ENCODE peak calls at places on chromosomes 7 and 10, in eight cellular contexts. One of them, this sample, is unnamed.

GRCh38 chr10:90930971-90931841 is 10.3 kb upstream of the ANKRD1 start:
- DNase-seq in lower lobe of right lung: peak; percentile 55
- DNase-seq in psoas muscle: no peak
- DNase-seq in ovary: no peak
- DNase-seq in tibial artery: peak; percentile 84
- DNase-seq in CD8-positive, alpha-beta T cell: no peak
- DNase-seq in mucosa of descending colon: no peak
- DNase-seq in IMR-90: peak; percentile 85
- DNase-seq in this sample: no peak

GRCh38 chr10:53537508-53537907 is 764.9 kb upstream of the MBL2 start:
- DNase-seq in mucosa of descending colon: no peak
- DNase-seq in IMR-90: no peak
- DNase-seq in tibial artery: no peak
- DNase-seq in psoas muscle: no peak
- DNase-seq in CD8-positive, alpha-beta T cell: no peak
- DNase-seq in ovary: no peak
- DNase-seq in lower lobe of right lung: no peak
- DNase-seq in this sample: no peak

GRCh38 chr7:149454006-149454405 is 6.9 kb downstream of the ZNF777 start:
- DNase-seq in tibial artery: no peak
- DNase-seq in CD8-positive, alpha-beta T cell: no peak
- DNase-seq in lower lobe of right lung: no peak
- DNase-seq in psoas muscle: no peak
- DNase-seq in IMR-90: no peak
- DNase-seq in mucosa of descending colon: no peak
- DNase-seq in ovary: no peak
- DNase-seq in this sample: peak; percentile 10

GRCh38 chr7:27154901-27155815 is 1.3 kb downstream of the HOXA7 start:
- DNase-seq in tibial artery: no peak
- DNase-seq in IMR-90: no peak
- DNase-seq in lower lobe of right lung: no peak
- DNase-seq in mucosa of descending colon: peak; percentile 71
- DNase-seq in psoas muscle: peak; percentile 52
- DNase-seq in ovary: no peak
- DNase-seq in CD8-positive, alpha-beta T cell: no peak
- DNase-seq in this sample: peak; percentile 60

GRCh38 chr7:45146531-45147379 is 10.8 kb upstream of the RAMP3 start:
- DNase-seq in CD8-positive, alpha-beta T cell: no peak
- DNase-seq in ovary: no peak
- DNase-seq in lower lobe of right lung: no peak
- DNase-seq in psoas muscle: peak; percentile 36
- DNase-seq in tibial artery: peak; percentile 59
- DNase-seq in IMR-90: no peak
- DNase-seq in mucosa of descending colon: no peak
- DNase-seq in this sample: no peak

GRCh38 chr7:23273141-23273599 is 26.0 kb upstream of the MALSU1 start:
- DNase-seq in CD8-positive, alpha-beta T cell: peak; percentile 81
- DNase-seq in psoas muscle: peak; percentile 92
- DNase-seq in IMR-90: peak; percentile 96
- DNase-seq in tibial artery: peak; percentile 80
- DNase-seq in ovary: peak; percentile 86
- DNase-seq in mucosa of descending colon: peak; percentile 91
- DNase-seq in lower lobe of right lung: peak; percentile 94
- DNase-seq in this sample: peak; percentile 93

GRCh38 chr10:110852255-110852896 is 19.4 kb upstream of the PDCD4 start:
- DNase-seq in mucosa of descending colon: peak; percentile 33
- DNase-seq in psoas muscle: no peak
- DNase-seq in tibial artery: no peak
- DNase-seq in ovary: no peak
- DNase-seq in CD8-positive, alpha-beta T cell: no peak
- DNase-seq in IMR-90: peak; percentile 12
- DNase-seq in lower lobe of right lung: no peak
- DNase-seq in this sample: peak; percentile 53

GRCh38 chr10:105509551-105509950 is 868.5 kb downstream of the SORCS3 start:
- DNase-seq in CD8-positive, alpha-beta T cell: no peak
- DNase-seq in lower lobe of right lung: no peak
- DNase-seq in ovary: no peak
- DNase-seq in mucosa of descending colon: no peak
- DNase-seq in tibial artery: no peak
- DNase-seq in IMR-90: no peak
- DNase-seq in psoas muscle: no peak
- DNase-seq in this sample: no peak

GRCh38 chr10:77355844-77356243 is 281.8 kb downstream of the KCNMA1 start:
- DNase-seq in ovary: no peak
- DNase-seq in mucosa of descending colon: no peak
- DNase-seq in CD8-positive, alpha-beta T cell: no peak
- DNase-seq in tibial artery: no peak
- DNase-seq in IMR-90: peak; percentile 95
- DNase-seq in psoas muscle: no peak
- DNase-seq in lower lobe of right lung: no peak
- DNase-seq in this sample: no peak

GRCh38 chr7:479115-479947 is 40.3 kb downstream of the PDGFA start:
- DNase-seq in tibial artery: peak; percentile 49
- DNase-seq in psoas muscle: peak; percentile 46
- DNase-seq in ovary: no peak
- DNase-seq in mucosa of descending colon: peak; percentile 15
- DNase-seq in CD8-positive, alpha-beta T cell: no peak
- DNase-seq in lower lobe of right lung: no peak
- DNase-seq in IMR-90: peak; percentile 19
- DNase-seq in this sample: no peak

GRCh38 chr7:130959743-130960207 is 225.8 kb upstream of the KLF14 start:
- DNase-seq in CD8-positive, alpha-beta T cell: no peak
- DNase-seq in tibial artery: no peak
- DNase-seq in psoas muscle: no peak
- DNase-seq in lower lobe of right lung: no peak
- DNase-seq in ovary: no peak
- DNase-seq in mucosa of descending colon: no peak
- DNase-seq in IMR-90: peak; percentile 85
- DNase-seq in this sample: no peak

GRCh38 chr10:27319752-27320561 is 79.4 kb upstream of the ACBD5 start:
- DNase-seq in mucosa of descending colon: peak; percentile 38
- DNase-seq in psoas muscle: peak; percentile 74
- DNase-seq in ovary: peak; percentile 17
- DNase-seq in IMR-90: peak; percentile 6
- DNase-seq in CD8-positive, alpha-beta T cell: peak; percentile 0
- DNase-seq in lower lobe of right lung: peak; percentile 83
- DNase-seq in tibial artery: peak; percentile 69
- DNase-seq in this sample: peak; percentile 32

GRCh38 chr7:111855842-111856227 is 293.5 kb upstream of the IMMP2L start:
- DNase-seq in lower lobe of right lung: no peak
- DNase-seq in CD8-positive, alpha-beta T cell: no peak
- DNase-seq in ovary: no peak
- DNase-seq in psoas muscle: no peak
- DNase-seq in mucosa of descending colon: no peak
- DNase-seq in IMR-90: peak; percentile 59
- DNase-seq in tibial artery: no peak
- DNase-seq in this sample: no peak

GRCh38 chr7:5248201-5248885 is 34.4 kb upstream of the SLC29A4 start:
- DNase-seq in IMR-90: peak; percentile 21
- DNase-seq in ovary: peak; percentile 86
- DNase-seq in psoas muscle: peak; percentile 73
- DNase-seq in mucosa of descending colon: peak; percentile 50
- DNase-seq in lower lobe of right lung: no peak
- DNase-seq in tibial artery: no peak
- DNase-seq in CD8-positive, alpha-beta T cell: no peak
- DNase-seq in this sample: peak; percentile 47

GRCh38 chr10:92153-92552 is 43.1 kb upstream of the TUBB8 start:
- DNase-seq in mucosa of descending colon: no peak
- DNase-seq in psoas muscle: no peak
- DNase-seq in ovary: no peak
- DNase-seq in lower lobe of right lung: no peak
- DNase-seq in CD8-positive, alpha-beta T cell: no peak
- DNase-seq in IMR-90: no peak
- DNase-seq in tibial artery: no peak
- DNase-seq in this sample: no peak

GRCh38 chr10:61779950-61780659 is 117.4 kb downstream of the CABCOCO1 start:
- DNase-seq in mucosa of descending colon: peak; percentile 41
- DNase-seq in lower lobe of right lung: peak; percentile 51
- DNase-seq in psoas muscle: peak; percentile 58
- DNase-seq in ovary: peak; percentile 23
- DNase-seq in tibial artery: peak; percentile 76
- DNase-seq in CD8-positive, alpha-beta T cell: no peak
- DNase-seq in IMR-90: peak; percentile 74
- DNase-seq in this sample: peak; percentile 43

GRCh38 chr7:27198138-27198841 is 1.6 kb downstream of the HOXA13 start:
- DNase-seq in psoas muscle: peak; percentile 36
- DNase-seq in tibial artery: peak; percentile 57
- DNase-seq in ovary: no peak
- DNase-seq in mucosa of descending colon: peak; percentile 61
- DNase-seq in IMR-90: no peak
- DNase-seq in CD8-positive, alpha-beta T cell: no peak
- DNase-seq in lower lobe of right lung: no peak
- DNase-seq in this sample: peak; percentile 38

GRCh38 chr7:92808006-92808405 is 28.4 kb downstream of the CDK6 start:
- DNase-seq in IMR-90: peak; percentile 47
- DNase-seq in mucosa of descending colon: no peak
- DNase-seq in CD8-positive, alpha-beta T cell: no peak
- DNase-seq in ovary: no peak
- DNase-seq in lower lobe of right lung: no peak
- DNase-seq in psoas muscle: no peak
- DNase-seq in tibial artery: no peak
- DNase-seq in this sample: no peak
- H3K4me1 ChIP-seq in IMR-90: peaks cover 4% of the 10 kb centered on the region
- H3K4me1 ChIP-seq in mucosa of descending colon: peaks cover 5% of the 10 kb centered on the region
- H3K4me1 ChIP-seq in CD8-positive, alpha-beta T cell: peaks cover 12% of the 10 kb centered on the region
- H3K4me1 ChIP-seq in ovary: peaks cover 6% of the 10 kb centered on the region
- H3K4me1 ChIP-seq in lower lobe of right lung: peaks cover 13% of the 10 kb centered on the region
- H3K4me1 ChIP-seq in psoas muscle: peaks cover 13% of the 10 kb centered on the region
- H3K4me1 ChIP-seq in tibial artery: peaks cover 12% of the 10 kb centered on the region
- H3K4me1 ChIP-seq in this sample: peaks cover 8% of the 10 kb centered on the region

GRCh38 chr7:108248821-108249220 is 118.7 kb upstream of the LAMB4 start:
- DNase-seq in psoas muscle: no peak
- DNase-seq in IMR-90: no peak
- DNase-seq in CD8-positive, alpha-beta T cell: no peak
- DNase-seq in ovary: no peak
- DNase-seq in mucosa of descending colon: no peak
- DNase-seq in lower lobe of right lung: no peak
- DNase-seq in tibial artery: no peak
- DNase-seq in this sample: no peak

GRCh38 chr7:108249458-108249857 is 119.3 kb upstream of the LAMB4 start:
- DNase-seq in ovary: no peak
- DNase-seq in lower lobe of right lung: no peak
- DNase-seq in mucosa of descending colon: no peak
- DNase-seq in psoas muscle: no peak
- DNase-seq in IMR-90: no peak
- DNase-seq in tibial artery: no peak
- DNase-seq in CD8-positive, alpha-beta T cell: no peak
- DNase-seq in this sample: no peak

GRCh38 chr7:108248418-108248817 is 118.3 kb upstream of the LAMB4 start:
- DNase-seq in ovary: no peak
- DNase-seq in IMR-90: no peak
- DNase-seq in lower lobe of right lung: no peak
- DNase-seq in mucosa of descending colon: no peak
- DNase-seq in psoas muscle: no peak
- DNase-seq in tibial artery: no peak
- DNase-seq in CD8-positive, alpha-beta T cell: no peak
- DNase-seq in this sample: no peak

GRCh38 chr7:108246227-108246837 is 116.2 kb upstream of the LAMB4 start:
- DNase-seq in IMR-90: peak; percentile 96
- DNase-seq in ovary: no peak
- DNase-seq in lower lobe of right lung: no peak
- DNase-seq in mucosa of descending colon: no peak
- DNase-seq in CD8-positive, alpha-beta T cell: no peak
- DNase-seq in psoas muscle: no peak
- DNase-seq in tibial artery: no peak
- DNase-seq in this sample: no peak

DNA sequence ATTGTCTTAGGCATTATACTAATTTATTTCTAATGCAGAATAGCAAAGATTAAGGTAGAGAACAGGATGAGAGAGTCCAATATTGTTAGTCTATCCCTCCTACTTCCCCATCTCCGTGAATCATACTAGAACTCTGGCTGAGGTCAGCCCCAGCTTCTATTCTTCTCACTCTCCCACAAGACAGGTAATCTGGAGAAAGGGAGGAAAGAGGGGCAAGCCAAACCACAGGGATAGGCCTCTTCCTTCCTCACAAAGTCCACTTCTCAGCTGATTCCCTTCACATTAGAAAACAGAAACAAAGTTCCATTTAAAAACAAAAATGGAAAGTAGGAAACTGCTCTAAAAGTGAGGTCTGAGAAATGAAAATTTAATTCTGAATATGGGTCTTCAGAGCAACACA is 117.5 kb upstream of the LAMB4 start:
- DNase-seq in IMR-90: no peak
- DNase-seq in mucosa of descending colon: no peak
- DNase-seq in psoas muscle: no peak
- DNase-seq in tibial artery: no peak
- DNase-seq in CD8-positive, alpha-beta T cell: no peak
- DNase-seq in lower lobe of right lung: no peak
- DNase-seq in ovary: no peak
- DNase-seq in this sample: no peak
- H3K4me1 ChIP-seq in IMR-90: peaks cover 10% of the 10 kb centered on the region
- H3K4me1 ChIP-seq in mucosa of descending colon: no peaks in the 10 kb centered on the region
- H3K4me1 ChIP-seq in psoas muscle: no peaks in the 10 kb centered on the region
- H3K4me1 ChIP-seq in tibial artery: no peaks in the 10 kb centered on the region
- H3K4me1 ChIP-seq in CD8-positive, alpha-beta T cell: no peaks in the 10 kb centered on the region
- H3K4me1 ChIP-seq in lower lobe of right lung: no peaks in the 10 kb centered on the region
- H3K4me1 ChIP-seq in ovary: no peaks in the 10 kb centered on the region
- H3K4me1 ChIP-seq in this sample: no peaks in the 10 kb centered on the region

DNA sequence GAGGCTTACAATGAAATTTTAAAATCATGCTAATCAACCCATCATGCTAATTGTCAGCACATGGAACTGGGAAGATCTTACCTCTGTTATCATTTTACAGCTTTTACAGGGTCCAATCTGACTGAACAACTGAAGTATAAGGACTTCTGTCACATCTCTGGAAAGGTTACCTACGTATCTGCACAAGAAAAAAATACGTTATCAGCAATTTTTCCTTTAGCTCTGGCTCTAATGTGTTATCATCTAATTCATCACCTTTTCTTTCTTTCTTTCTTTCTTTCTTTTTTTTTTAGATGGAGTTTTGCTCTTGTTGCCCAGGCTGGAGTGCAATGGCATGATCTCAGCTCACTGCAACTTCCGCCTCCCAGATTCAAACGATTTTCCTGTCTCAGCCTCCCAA is 8.7 kb downstream of the TIAL1 start:
- DNase-seq in IMR-90: no peak
- DNase-seq in CD8-positive, alpha-beta T cell: no peak
- DNase-seq in tibial artery: no peak
- DNase-seq in ovary: no peak
- DNase-seq in psoas muscle: no peak
- DNase-seq in lower lobe of right lung: no peak
- DNase-seq in mucosa of descending colon: no peak
- DNase-seq in this sample: no peak
- H3K4me1 ChIP-seq in IMR-90: no peaks in the 10 kb centered on the region
- H3K4me1 ChIP-seq in CD8-positive, alpha-beta T cell: peaks cover 27% of the 10 kb centered on the region
- H3K4me1 ChIP-seq in tibial artery: peaks cover 24% of the 10 kb centered on the region
- H3K4me1 ChIP-seq in ovary: peaks cover 3% of the 10 kb centered on the region
- H3K4me1 ChIP-seq in psoas muscle: peaks cover 18% of the 10 kb centered on the region
- H3K4me1 ChIP-seq in lower lobe of right lung: peaks cover 16% of the 10 kb centered on the region
- H3K4me1 ChIP-seq in mucosa of descending colon: peaks cover 16% of the 10 kb centered on the region
- H3K4me1 ChIP-seq in this sample: peaks cover 14% of the 10 kb centered on the region

DNA sequence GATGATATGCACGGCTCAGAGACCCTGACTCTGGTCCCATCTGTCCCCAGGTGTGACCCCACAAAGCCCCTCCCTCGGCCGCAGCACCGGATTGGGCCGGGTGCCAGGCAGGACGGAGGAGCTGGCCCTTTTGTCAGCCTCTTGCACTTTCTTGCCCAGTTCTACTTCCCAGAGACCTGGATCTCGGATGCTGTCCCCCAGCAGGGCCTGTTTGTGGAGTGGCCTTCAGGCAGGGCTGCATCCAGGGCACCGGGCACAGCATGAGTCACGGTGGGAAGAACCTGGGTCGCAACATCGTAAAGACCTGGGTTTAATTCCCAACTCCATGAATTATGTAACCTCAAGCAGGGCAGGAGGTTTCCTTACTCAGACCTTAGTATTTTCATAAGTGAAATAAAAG is 158.4 kb upstream of the SH2B2 start:
- DNase-seq in lower lobe of right lung: no peak
- DNase-seq in ovary: no peak
- DNase-seq in tibial artery: no peak
- DNase-seq in IMR-90: no peak
- DNase-seq in psoas muscle: no peak
- DNase-seq in mucosa of descending colon: no peak
- DNase-seq in CD8-positive, alpha-beta T cell: no peak
- DNase-seq in this sample: no peak
- H3K4me1 ChIP-seq in lower lobe of right lung: no peaks in the 10 kb centered on the region
- H3K4me1 ChIP-seq in ovary: peaks cover 4% of the 10 kb centered on the region
- H3K4me1 ChIP-seq in tibial artery: no peaks in the 10 kb centered on the region
- H3K4me1 ChIP-seq in IMR-90: peaks cover 5% of the 10 kb centered on the region
- H3K4me1 ChIP-seq in psoas muscle: no peaks in the 10 kb centered on the region
- H3K4me1 ChIP-seq in mucosa of descending colon: no peaks in the 10 kb centered on the region
- H3K4me1 ChIP-seq in CD8-positive, alpha-beta T cell: no peaks in the 10 kb centered on the region
- H3K4me1 ChIP-seq in this sample: no peaks in the 10 kb centered on the region

This sample was measured in colonic mucosa.